ENCODE peak calls at places on chromosomes 5 and 9, in nine cellular contexts. One of them, this sample, is unnamed.

GRCh38 chr5:34756781-34757624 is 82.0 kb upstream of the TTC23L start:
- DNase-seq in EH: peak
- DNase-seq in activated T-cell treated with anti-CD3 and anti-CD28 coated beads, Interleukin-2, amount 50 U/mL, for 1 hour: no peak
- DNase-seq in right lobe of liver: peak
- DNase-seq in stimulated activated CD4-positive, alpha-beta T cell treated with anti-CD3 and anti-CD28 coated beads, Interleukin-4, amount 100 ng/mL, for 4 hours: no peak
- DNase-seq in stimulated activated CD8-positive, alpha-beta memory T cell treated with anti-CD3 and anti-CD28 coated beads, Interleukin-2, amount 100 ng/mL, for 1 hour: no peak
- DNase-seq in heart right ventricle: no peak
- DNase-seq in NCI-H2081: no peak
- DNase-seq in effector memory CD8-positive, alpha-beta T cell: no peak
- DNase-seq in this sample: no peak

GRCh38 chr9:3946840-3947239 is 353.0 kb downstream of the GLIS3 start:
- DNase-seq in EH: no peak
- DNase-seq in activated T-cell treated with anti-CD3 and anti-CD28 coated beads, Interleukin-2, amount 50 U/mL, for 1 hour: no peak
- DNase-seq in right lobe of liver: no peak
- DNase-seq in stimulated activated CD4-positive, alpha-beta T cell treated with anti-CD3 and anti-CD28 coated beads, Interleukin-4, amount 100 ng/mL, for 4 hours: no peak
- DNase-seq in stimulated activated CD8-positive, alpha-beta memory T cell treated with anti-CD3 and anti-CD28 coated beads, Interleukin-2, amount 100 ng/mL, for 1 hour: no peak
- DNase-seq in heart right ventricle: no peak
- DNase-seq in NCI-H2081: no peak
- DNase-seq in effector memory CD8-positive, alpha-beta T cell: no peak
- DNase-seq in this sample: no peak

GRCh38 chr5:113678924-113679575 is 165.6 kb downstream of the YTHDC2 start:
- DNase-seq in EH: peak
- DNase-seq in activated T-cell treated with anti-CD3 and anti-CD28 coated beads, Interleukin-2, amount 50 U/mL, for 1 hour: no peak
- DNase-seq in right lobe of liver: no peak
- DNase-seq in stimulated activated CD4-positive, alpha-beta T cell treated with anti-CD3 and anti-CD28 coated beads, Interleukin-4, amount 100 ng/mL, for 4 hours: no peak
- DNase-seq in stimulated activated CD8-positive, alpha-beta memory T cell treated with anti-CD3 and anti-CD28 coated beads, Interleukin-2, amount 100 ng/mL, for 1 hour: no peak
- DNase-seq in heart right ventricle: no peak
- DNase-seq in NCI-H2081: peak
- DNase-seq in effector memory CD8-positive, alpha-beta T cell: peak
- DNase-seq in this sample: peak

GRCh38 chr5:173712609-173713176 is 96.2 kb upstream of the BOD1 start:
- DNase-seq in EH: no peak
- DNase-seq in activated T-cell treated with anti-CD3 and anti-CD28 coated beads, Interleukin-2, amount 50 U/mL, for 1 hour: no peak
- DNase-seq in right lobe of liver: no peak
- DNase-seq in stimulated activated CD4-positive, alpha-beta T cell treated with anti-CD3 and anti-CD28 coated beads, Interleukin-4, amount 100 ng/mL, for 4 hours: no peak
- DNase-seq in stimulated activated CD8-positive, alpha-beta memory T cell treated with anti-CD3 and anti-CD28 coated beads, Interleukin-2, amount 100 ng/mL, for 1 hour: no peak
- DNase-seq in heart right ventricle: no peak
- DNase-seq in NCI-H2081: no peak
- DNase-seq in effector memory CD8-positive, alpha-beta T cell: no peak
- DNase-seq in this sample: no peak

GRCh38 chr5:96880402-96881164 is 4.3 kb downstream of the ERAP2 start:
- DNase-seq in EH: peak
- DNase-seq in activated T-cell treated with anti-CD3 and anti-CD28 coated beads, Interleukin-2, amount 50 U/mL, for 1 hour: no peak
- DNase-seq in right lobe of liver: no peak
- DNase-seq in stimulated activated CD4-positive, alpha-beta T cell treated with anti-CD3 and anti-CD28 coated beads, Interleukin-4, amount 100 ng/mL, for 4 hours: no peak
- DNase-seq in stimulated activated CD8-positive, alpha-beta memory T cell treated with anti-CD3 and anti-CD28 coated beads, Interleukin-2, amount 100 ng/mL, for 1 hour: no peak
- DNase-seq in heart right ventricle: no peak
- DNase-seq in NCI-H2081: no peak
- DNase-seq in effector memory CD8-positive, alpha-beta T cell: no peak
- DNase-seq in this sample: peak

GRCh38 chr9:134844821-134845220 is 35.8 kb upstream of the FCN2 start:
- DNase-seq in EH: no peak
- DNase-seq in activated T-cell treated with anti-CD3 and anti-CD28 coated beads, Interleukin-2, amount 50 U/mL, for 1 hour: no peak
- DNase-seq in right lobe of liver: peak
- DNase-seq in stimulated activated CD4-positive, alpha-beta T cell treated with anti-CD3 and anti-CD28 coated beads, Interleukin-4, amount 100 ng/mL, for 4 hours: no peak
- DNase-seq in stimulated activated CD8-positive, alpha-beta memory T cell treated with anti-CD3 and anti-CD28 coated beads, Interleukin-2, amount 100 ng/mL, for 1 hour: no peak
- DNase-seq in heart right ventricle: no peak
- DNase-seq in NCI-H2081: no peak
- DNase-seq in effector memory CD8-positive, alpha-beta T cell: no peak
- DNase-seq in this sample: no peak

GRCh38 chr5:124735169-124735858 is 11.1 kb downstream of the ZNF608 start:
- DNase-seq in EH: peak
- DNase-seq in activated T-cell treated with anti-CD3 and anti-CD28 coated beads, Interleukin-2, amount 50 U/mL, for 1 hour: no peak
- DNase-seq in right lobe of liver: no peak
- DNase-seq in stimulated activated CD4-positive, alpha-beta T cell treated with anti-CD3 and anti-CD28 coated beads, Interleukin-4, amount 100 ng/mL, for 4 hours: no peak
- DNase-seq in stimulated activated CD8-positive, alpha-beta memory T cell treated with anti-CD3 and anti-CD28 coated beads, Interleukin-2, amount 100 ng/mL, for 1 hour: no peak
- DNase-seq in heart right ventricle: peak
- DNase-seq in NCI-H2081: peak
- DNase-seq in effector memory CD8-positive, alpha-beta T cell: no peak
- DNase-seq in this sample: no peak

GRCh38 chr5:17748196-17748595 is 113.9 kb downstream of the TAF11L14 start:
- DNase-seq in EH: no peak
- DNase-seq in activated T-cell treated with anti-CD3 and anti-CD28 coated beads, Interleukin-2, amount 50 U/mL, for 1 hour: no peak
- DNase-seq in right lobe of liver: no peak
- DNase-seq in stimulated activated CD4-positive, alpha-beta T cell treated with anti-CD3 and anti-CD28 coated beads, Interleukin-4, amount 100 ng/mL, for 4 hours: no peak
- DNase-seq in stimulated activated CD8-positive, alpha-beta memory T cell treated with anti-CD3 and anti-CD28 coated beads, Interleukin-2, amount 100 ng/mL, for 1 hour: no peak
- DNase-seq in heart right ventricle: no peak
- DNase-seq in NCI-H2081: no peak
- DNase-seq in effector memory CD8-positive, alpha-beta T cell: no peak
- DNase-seq in this sample: no peak

GRCh38 chr9:81361311-81361710 is 328.0 kb downstream of the TLE1 start:
- DNase-seq in EH: no peak
- DNase-seq in activated T-cell treated with anti-CD3 and anti-CD28 coated beads, Interleukin-2, amount 50 U/mL, for 1 hour: no peak
- DNase-seq in right lobe of liver: no peak
- DNase-seq in stimulated activated CD4-positive, alpha-beta T cell treated with anti-CD3 and anti-CD28 coated beads, Interleukin-4, amount 100 ng/mL, for 4 hours: no peak
- DNase-seq in stimulated activated CD8-positive, alpha-beta memory T cell treated with anti-CD3 and anti-CD28 coated beads, Interleukin-2, amount 100 ng/mL, for 1 hour: no peak
- DNase-seq in heart right ventricle: no peak
- DNase-seq in NCI-H2081: no peak
- DNase-seq in effector memory CD8-positive, alpha-beta T cell: no peak
- DNase-seq in this sample: no peak

GRCh38 chr5:136042665-136043121 is 13.9 kb downstream of the TGFBI start:
- DNase-seq in EH: no peak
- DNase-seq in activated T-cell treated with anti-CD3 and anti-CD28 coated beads, Interleukin-2, amount 50 U/mL, for 1 hour: no peak
- DNase-seq in right lobe of liver: no peak
- DNase-seq in stimulated activated CD4-positive, alpha-beta T cell treated with anti-CD3 and anti-CD28 coated beads, Interleukin-4, amount 100 ng/mL, for 4 hours: no peak
- DNase-seq in stimulated activated CD8-positive, alpha-beta memory T cell treated with anti-CD3 and anti-CD28 coated beads, Interleukin-2, amount 100 ng/mL, for 1 hour: no peak
- DNase-seq in heart right ventricle: no peak
- DNase-seq in NCI-H2081: no peak
- DNase-seq in effector memory CD8-positive, alpha-beta T cell: no peak
- DNase-seq in this sample: peak

GRCh38 chr9:106716820-106717219 is 146.1 kb upstream of the ZNF462 start:
- DNase-seq in EH: no peak
- DNase-seq in activated T-cell treated with anti-CD3 and anti-CD28 coated beads, Interleukin-2, amount 50 U/mL, for 1 hour: no peak
- DNase-seq in right lobe of liver: no peak
- DNase-seq in stimulated activated CD4-positive, alpha-beta T cell treated with anti-CD3 and anti-CD28 coated beads, Interleukin-4, amount 100 ng/mL, for 4 hours: no peak
- DNase-seq in stimulated activated CD8-positive, alpha-beta memory T cell treated with anti-CD3 and anti-CD28 coated beads, Interleukin-2, amount 100 ng/mL, for 1 hour: no peak
- DNase-seq in heart right ventricle: no peak
- DNase-seq in NCI-H2081: no peak
- DNase-seq in effector memory CD8-positive, alpha-beta T cell: no peak
- DNase-seq in this sample: no peak

GRCh38 chr9:112112519-112112918 is 62.6 kb downstream of the SUSD1 start:
- DNase-seq in EH: peak
- DNase-seq in activated T-cell treated with anti-CD3 and anti-CD28 coated beads, Interleukin-2, amount 50 U/mL, for 1 hour: no peak
- DNase-seq in right lobe of liver: no peak
- DNase-seq in stimulated activated CD4-positive, alpha-beta T cell treated with anti-CD3 and anti-CD28 coated beads, Interleukin-4, amount 100 ng/mL, for 4 hours: no peak
- DNase-seq in stimulated activated CD8-positive, alpha-beta memory T cell treated with anti-CD3 and anti-CD28 coated beads, Interleukin-2, amount 100 ng/mL, for 1 hour: no peak
- DNase-seq in heart right ventricle: no peak
- DNase-seq in NCI-H2081: no peak
- DNase-seq in effector memory CD8-positive, alpha-beta T cell: no peak
- DNase-seq in this sample: no peak

GRCh38 chr5:157744055-157745011 is 821 bp downstream of the LSM11 start:
- DNase-seq in EH: peak
- DNase-seq in activated T-cell treated with anti-CD3 and anti-CD28 coated beads, Interleukin-2, amount 50 U/mL, for 1 hour: no peak
- DNase-seq in right lobe of liver: peak
- DNase-seq in stimulated activated CD4-positive, alpha-beta T cell treated with anti-CD3 and anti-CD28 coated beads, Interleukin-4, amount 100 ng/mL, for 4 hours: no peak
- DNase-seq in stimulated activated CD8-positive, alpha-beta memory T cell treated with anti-CD3 and anti-CD28 coated beads, Interleukin-2, amount 100 ng/mL, for 1 hour: no peak
- DNase-seq in heart right ventricle: peak
- DNase-seq in NCI-H2081: no peak
- DNase-seq in effector memory CD8-positive, alpha-beta T cell: no peak
- DNase-seq in this sample: peak

GRCh38 chr9:127534250-127534649 is 77.8 kb upstream of the STXBP1 start:
- DNase-seq in EH: no peak
- DNase-seq in activated T-cell treated with anti-CD3 and anti-CD28 coated beads, Interleukin-2, amount 50 U/mL, for 1 hour: no peak
- DNase-seq in right lobe of liver: no peak
- DNase-seq in stimulated activated CD4-positive, alpha-beta T cell treated with anti-CD3 and anti-CD28 coated beads, Interleukin-4, amount 100 ng/mL, for 4 hours: no peak
- DNase-seq in stimulated activated CD8-positive, alpha-beta memory T cell treated with anti-CD3 and anti-CD28 coated beads, Interleukin-2, amount 100 ng/mL, for 1 hour: no peak
- DNase-seq in heart right ventricle: no peak
- DNase-seq in NCI-H2081: no peak
- DNase-seq in effector memory CD8-positive, alpha-beta T cell: no peak
- DNase-seq in this sample: no peak

GRCh38 chr5:67350600-67351315 is 154.2 kb upstream of the CD180 start:
- DNase-seq in EH: peak
- DNase-seq in activated T-cell treated with anti-CD3 and anti-CD28 coated beads, Interleukin-2, amount 50 U/mL, for 1 hour: peak
- DNase-seq in right lobe of liver: no peak
- DNase-seq in stimulated activated CD4-positive, alpha-beta T cell treated with anti-CD3 and anti-CD28 coated beads, Interleukin-4, amount 100 ng/mL, for 4 hours: no peak
- DNase-seq in stimulated activated CD8-positive, alpha-beta memory T cell treated with anti-CD3 and anti-CD28 coated beads, Interleukin-2, amount 100 ng/mL, for 1 hour: no peak
- DNase-seq in heart right ventricle: no peak
- DNase-seq in NCI-H2081: peak
- DNase-seq in effector memory CD8-positive, alpha-beta T cell: peak
- DNase-seq in this sample: no peak

GRCh38 chr5:135162661-135163265 is 128.7 kb upstream of the PITX1 start:
- DNase-seq in EH: peak
- DNase-seq in activated T-cell treated with anti-CD3 and anti-CD28 coated beads, Interleukin-2, amount 50 U/mL, for 1 hour: no peak
- DNase-seq in right lobe of liver: no peak
- DNase-seq in stimulated activated CD4-positive, alpha-beta T cell treated with anti-CD3 and anti-CD28 coated beads, Interleukin-4, amount 100 ng/mL, for 4 hours: no peak
- DNase-seq in stimulated activated CD8-positive, alpha-beta memory T cell treated with anti-CD3 and anti-CD28 coated beads, Interleukin-2, amount 100 ng/mL, for 1 hour: no peak
- DNase-seq in heart right ventricle: no peak
- DNase-seq in NCI-H2081: no peak
- DNase-seq in effector memory CD8-positive, alpha-beta T cell: no peak
- DNase-seq in this sample: no peak

GRCh38 chr5:83388608-83389007 is 82.9 kb upstream of the VCAN start:
- DNase-seq in EH: no peak
- DNase-seq in activated T-cell treated with anti-CD3 and anti-CD28 coated beads, Interleukin-2, amount 50 U/mL, for 1 hour: no peak
- DNase-seq in right lobe of liver: no peak
- DNase-seq in stimulated activated CD4-positive, alpha-beta T cell treated with anti-CD3 and anti-CD28 coated beads, Interleukin-4, amount 100 ng/mL, for 4 hours: no peak
- DNase-seq in stimulated activated CD8-positive, alpha-beta memory T cell treated with anti-CD3 and anti-CD28 coated beads, Interleukin-2, amount 100 ng/mL, for 1 hour: no peak
- DNase-seq in heart right ventricle: no peak
- DNase-seq in NCI-H2081: no peak
- DNase-seq in effector memory CD8-positive, alpha-beta T cell: no peak
- DNase-seq in this sample: no peak

GRCh38 chr5:176438959-176439757 is 9.0 kb upstream of the FAF2 start:
- DNase-seq in EH: peak
- DNase-seq in activated T-cell treated with anti-CD3 and anti-CD28 coated beads, Interleukin-2, amount 50 U/mL, for 1 hour: no peak
- DNase-seq in right lobe of liver: no peak
- DNase-seq in stimulated activated CD4-positive, alpha-beta T cell treated with anti-CD3 and anti-CD28 coated beads, Interleukin-4, amount 100 ng/mL, for 4 hours: no peak
- DNase-seq in stimulated activated CD8-positive, alpha-beta memory T cell treated with anti-CD3 and anti-CD28 coated beads, Interleukin-2, amount 100 ng/mL, for 1 hour: no peak
- DNase-seq in heart right ventricle: no peak
- DNase-seq in NCI-H2081: no peak
- DNase-seq in effector memory CD8-positive, alpha-beta T cell: no peak
- DNase-seq in this sample: no peak

GRCh38 chr5:3214838-3215374 is 380.7 kb upstream of the IRX1 start:
- DNase-seq in EH: no peak
- DNase-seq in activated T-cell treated with anti-CD3 and anti-CD28 coated beads, Interleukin-2, amount 50 U/mL, for 1 hour: no peak
- DNase-seq in right lobe of liver: no peak
- DNase-seq in stimulated activated CD4-positive, alpha-beta T cell treated with anti-CD3 and anti-CD28 coated beads, Interleukin-4, amount 100 ng/mL, for 4 hours: no peak
- DNase-seq in stimulated activated CD8-positive, alpha-beta memory T cell treated with anti-CD3 and anti-CD28 coated beads, Interleukin-2, amount 100 ng/mL, for 1 hour: no peak
- DNase-seq in heart right ventricle: no peak
- DNase-seq in NCI-H2081: no peak
- DNase-seq in effector memory CD8-positive, alpha-beta T cell: no peak
- DNase-seq in this sample: no peak

GRCh38 chr9:34995288-34996060 is 5.9 kb downstream of the DNAJB5 start:
- DNase-seq in EH: peak
- DNase-seq in activated T-cell treated with anti-CD3 and anti-CD28 coated beads, Interleukin-2, amount 50 U/mL, for 1 hour: no peak
- DNase-seq in right lobe of liver: no peak
- DNase-seq in stimulated activated CD4-positive, alpha-beta T cell treated with anti-CD3 and anti-CD28 coated beads, Interleukin-4, amount 100 ng/mL, for 4 hours: no peak
- DNase-seq in stimulated activated CD8-positive, alpha-beta memory T cell treated with anti-CD3 and anti-CD28 coated beads, Interleukin-2, amount 100 ng/mL, for 1 hour: no peak
- DNase-seq in heart right ventricle: no peak
- DNase-seq in NCI-H2081: no peak
- DNase-seq in effector memory CD8-positive, alpha-beta T cell: no peak
- DNase-seq in this sample: no peak

GRCh38 chr5:68292316-68292715 is 76.8 kb downstream of the PIK3R1 start:
- DNase-seq in EH: peak
- DNase-seq in activated T-cell treated with anti-CD3 and anti-CD28 coated beads, Interleukin-2, amount 50 U/mL, for 1 hour: no peak
- DNase-seq in right lobe of liver: no peak
- DNase-seq in stimulated activated CD4-positive, alpha-beta T cell treated with anti-CD3 and anti-CD28 coated beads, Interleukin-4, amount 100 ng/mL, for 4 hours: no peak
- DNase-seq in stimulated activated CD8-positive, alpha-beta memory T cell treated with anti-CD3 and anti-CD28 coated beads, Interleukin-2, amount 100 ng/mL, for 1 hour: no peak
- DNase-seq in heart right ventricle: no peak
- DNase-seq in NCI-H2081: no peak
- DNase-seq in effector memory CD8-positive, alpha-beta T cell: no peak
- DNase-seq in this sample: no peak

GRCh38 chr5:117943521-117943920 is 1044.8 kb downstream of the DTWD2 start:
- DNase-seq in EH: peak
- DNase-seq in activated T-cell treated with anti-CD3 and anti-CD28 coated beads, Interleukin-2, amount 50 U/mL, for 1 hour: no peak
- DNase-seq in right lobe of liver: no peak
- DNase-seq in stimulated activated CD4-positive, alpha-beta T cell treated with anti-CD3 and anti-CD28 coated beads, Interleukin-4, amount 100 ng/mL, for 4 hours: no peak
- DNase-seq in stimulated activated CD8-positive, alpha-beta memory T cell treated with anti-CD3 and anti-CD28 coated beads, Interleukin-2, amount 100 ng/mL, for 1 hour: no peak
- DNase-seq in heart right ventricle: no peak
- DNase-seq in NCI-H2081: no peak
- DNase-seq in effector memory CD8-positive, alpha-beta T cell: no peak
- DNase-seq in this sample: no peak

GRCh38 chr5:126872558-126873349 is 95.8 kb downstream of the LMNB1 start:
- DNase-seq in EH: no peak
- DNase-seq in activated T-cell treated with anti-CD3 and anti-CD28 coated beads, Interleukin-2, amount 50 U/mL, for 1 hour: no peak
- DNase-seq in right lobe of liver: no peak
- DNase-seq in stimulated activated CD4-positive, alpha-beta T cell treated with anti-CD3 and anti-CD28 coated beads, Interleukin-4, amount 100 ng/mL, for 4 hours: no peak
- DNase-seq in stimulated activated CD8-positive, alpha-beta memory T cell treated with anti-CD3 and anti-CD28 coated beads, Interleukin-2, amount 100 ng/mL, for 1 hour: no peak
- DNase-seq in heart right ventricle: no peak
- DNase-seq in NCI-H2081: no peak
- DNase-seq in effector memory CD8-positive, alpha-beta T cell: no peak
- DNase-seq in this sample: no peak

GRCh38 chr9:81108391-81108790 is 581.0 kb downstream of the TLE1 start:
- DNase-seq in EH: no peak
- DNase-seq in activated T-cell treated with anti-CD3 and anti-CD28 coated beads, Interleukin-2, amount 50 U/mL, for 1 hour: no peak
- DNase-seq in right lobe of liver: no peak
- DNase-seq in stimulated activated CD4-positive, alpha-beta T cell treated with anti-CD3 and anti-CD28 coated beads, Interleukin-4, amount 100 ng/mL, for 4 hours: no peak
- DNase-seq in stimulated activated CD8-positive, alpha-beta memory T cell treated with anti-CD3 and anti-CD28 coated beads, Interleukin-2, amount 100 ng/mL, for 1 hour: no peak
- DNase-seq in heart right ventricle: no peak
- DNase-seq in NCI-H2081: no peak
- DNase-seq in effector memory CD8-positive, alpha-beta T cell: no peak
- DNase-seq in this sample: no peak

GRCh38 chr9:37325778-37326177 is 96.7 kb upstream of the GRHPR start:
- DNase-seq in EH: peak
- DNase-seq in activated T-cell treated with anti-CD3 and anti-CD28 coated beads, Interleukin-2, amount 50 U/mL, for 1 hour: no peak
- DNase-seq in right lobe of liver: no peak
- DNase-seq in stimulated activated CD4-positive, alpha-beta T cell treated with anti-CD3 and anti-CD28 coated beads, Interleukin-4, amount 100 ng/mL, for 4 hours: no peak
- DNase-seq in stimulated activated CD8-positive, alpha-beta memory T cell treated with anti-CD3 and anti-CD28 coated beads, Interleukin-2, amount 100 ng/mL, for 1 hour: no peak
- DNase-seq in heart right ventricle: no peak
- DNase-seq in NCI-H2081: peak
- DNase-seq in effector memory CD8-positive, alpha-beta T cell: no peak
- DNase-seq in this sample: no peak

GRCh38 chr9:93007529-93008058 is 50.9 kb upstream of the SUSD3 start:
- DNase-seq in EH: no peak
- DNase-seq in activated T-cell treated with anti-CD3 and anti-CD28 coated beads, Interleukin-2, amount 50 U/mL, for 1 hour: no peak
- DNase-seq in right lobe of liver: no peak
- DNase-seq in stimulated activated CD4-positive, alpha-beta T cell treated with anti-CD3 and anti-CD28 coated beads, Interleukin-4, amount 100 ng/mL, for 4 hours: no peak
- DNase-seq in stimulated activated CD8-positive, alpha-beta memory T cell treated with anti-CD3 and anti-CD28 coated beads, Interleukin-2, amount 100 ng/mL, for 1 hour: no peak
- DNase-seq in heart right ventricle: no peak
- DNase-seq in NCI-H2081: no peak
- DNase-seq in effector memory CD8-positive, alpha-beta T cell: no peak
- DNase-seq in this sample: no peak

GRCh38 chr5:1510631-1511030 is 13.1 kb downstream of the LPCAT1 start:
- DNase-seq in EH: no peak
- DNase-seq in activated T-cell treated with anti-CD3 and anti-CD28 coated beads, Interleukin-2, amount 50 U/mL, for 1 hour: peak
- DNase-seq in right lobe of liver: peak
- DNase-seq in stimulated activated CD4-positive, alpha-beta T cell treated with anti-CD3 and anti-CD28 coated beads, Interleukin-4, amount 100 ng/mL, for 4 hours: no peak
- DNase-seq in stimulated activated CD8-positive, alpha-beta memory T cell treated with anti-CD3 and anti-CD28 coated beads, Interleukin-2, amount 100 ng/mL, for 1 hour: no peak
- DNase-seq in heart right ventricle: peak
- DNase-seq in NCI-H2081: no peak
- DNase-seq in effector memory CD8-positive, alpha-beta T cell: no peak
- DNase-seq in this sample: no peak

GRCh38 chr9:14652729-14653377 is 40.4 kb downstream of the ZDHHC21 start:
- DNase-seq in EH: peak
- DNase-seq in activated T-cell treated with anti-CD3 and anti-CD28 coated beads, Interleukin-2, amount 50 U/mL, for 1 hour: no peak
- DNase-seq in right lobe of liver: no peak
- DNase-seq in stimulated activated CD4-positive, alpha-beta T cell treated with anti-CD3 and anti-CD28 coated beads, Interleukin-4, amount 100 ng/mL, for 4 hours: no peak
- DNase-seq in stimulated activated CD8-positive, alpha-beta memory T cell treated with anti-CD3 and anti-CD28 coated beads, Interleukin-2, amount 100 ng/mL, for 1 hour: no peak
- DNase-seq in heart right ventricle: no peak
- DNase-seq in NCI-H2081: peak
- DNase-seq in effector memory CD8-positive, alpha-beta T cell: no peak
- DNase-seq in this sample: peak

GRCh38 chr5:177111720-177112394 is 21.7 kb upstream of the NSD1 start:
- DNase-seq in EH: peak
- DNase-seq in activated T-cell treated with anti-CD3 and anti-CD28 coated beads, Interleukin-2, amount 50 U/mL, for 1 hour: peak
- DNase-seq in right lobe of liver: no peak
- DNase-seq in stimulated activated CD4-positive, alpha-beta T cell treated with anti-CD3 and anti-CD28 coated beads, Interleukin-4, amount 100 ng/mL, for 4 hours: peak
- DNase-seq in stimulated activated CD8-positive, alpha-beta memory T cell treated with anti-CD3 and anti-CD28 coated beads, Interleukin-2, amount 100 ng/mL, for 1 hour: peak
- DNase-seq in heart right ventricle: peak
- DNase-seq in NCI-H2081: peak
- DNase-seq in effector memory CD8-positive, alpha-beta T cell: peak
- DNase-seq in this sample: peak

GRCh38 chr5:142982821-142983200 is 212.6 kb downstream of the ARHGAP26 start:
- DNase-seq in EH: no peak
- DNase-seq in activated T-cell treated with anti-CD3 and anti-CD28 coated beads, Interleukin-2, amount 50 U/mL, for 1 hour: no peak
- DNase-seq in right lobe of liver: no peak
- DNase-seq in stimulated activated CD4-positive, alpha-beta T cell treated with anti-CD3 and anti-CD28 coated beads, Interleukin-4, amount 100 ng/mL, for 4 hours: no peak
- DNase-seq in stimulated activated CD8-positive, alpha-beta memory T cell treated with anti-CD3 and anti-CD28 coated beads, Interleukin-2, amount 100 ng/mL, for 1 hour: no peak
- DNase-seq in heart right ventricle: no peak
- DNase-seq in NCI-H2081: no peak
- DNase-seq in effector memory CD8-positive, alpha-beta T cell: no peak
- DNase-seq in this sample: peak

GRCh38 chr5:71482132-71482531 is 26.7 kb downstream of the BDP1 start:
- DNase-seq in EH: peak
- DNase-seq in activated T-cell treated with anti-CD3 and anti-CD28 coated beads, Interleukin-2, amount 50 U/mL, for 1 hour: no peak
- DNase-seq in right lobe of liver: no peak
- DNase-seq in stimulated activated CD4-positive, alpha-beta T cell treated with anti-CD3 and anti-CD28 coated beads, Interleukin-4, amount 100 ng/mL, for 4 hours: no peak
- DNase-seq in stimulated activated CD8-positive, alpha-beta memory T cell treated with anti-CD3 and anti-CD28 coated beads, Interleukin-2, amount 100 ng/mL, for 1 hour: no peak
- DNase-seq in heart right ventricle: no peak
- DNase-seq in NCI-H2081: peak
- DNase-seq in effector memory CD8-positive, alpha-beta T cell: no peak
- DNase-seq in this sample: peak

This sample was measured in HT-29.